ENCODE peak calls at places on chromosome 1, in nine cellular contexts. H, P, Z, Y, F, I, C, N and J are unnamed samples.

GRCh38 chr1:224579526-224579925 is 36.6 kb upstream of the CNIH3 start:
- DNase-seq in C (peak), Y (peak), I (no peak), P (no peak), H (peak), Z (no peak), F (no peak), N (no peak), J (no peak)

GRCh38 chr1:230289350-230289644 is 136.8 kb downstream of the PGBD5 start:
- DNase-seq in C (no peak), F (no peak), N (no peak), Y (no peak), P (no peak), Z (no peak), H (no peak), I (no peak), J (no peak)

GRCh38 chr1:23090056-23090455 is 70.8 kb downstream of the KDM1A start:
- DNase-seq in H (no peak), C (no peak), I (no peak), N (no peak), Y (no peak), Z (no peak), F (no peak), P (no peak), J (no peak)

GRCh38 chr1:164240081-164240480 is 318.9 kb upstream of the PBX1 start:
- DNase-seq in P (no peak), C (no peak), H (no peak), F (no peak), I (no peak), N (peak), Z (no peak), Y (peak), J (peak)

GRCh38 chr1:33459766-33460543 is 12.5 kb upstream of the ZSCAN20 start:
- DNase-seq in H (no peak), Z (no peak), N (peak), F (no peak), Y (peak), C (no peak), I (no peak), P (no peak), J (no peak)

GRCh38 chr1:1892079-1892762 is 1.3 kb upstream of the GNB1 start:
- DNase-seq in Y (no peak), P (no peak), I (no peak), N (no peak), H (no peak), Z (no peak), C (no peak), F (no peak), J (no peak)

GRCh38 chr1:58966103-58966916 is 182.5 kb upstream of the JUN start:
- DNase-seq in I (no peak), P (no peak), H (no peak), Z (no peak), C (no peak), N (no peak), Y (no peak), F (no peak), J (no peak)

GRCh38 chr1:14689996-14690614 is 91.6 kb downstream of the KAZN start:
- DNase-seq in P (no peak), H (no peak), F (no peak), C (no peak), N (no peak), Y (peak), Z (no peak), I (no peak), J (no peak)

GRCh38 chr1:232963366-232963765 is 13.0 kb downstream of the NTPCR start:
- DNase-seq in N (peak), P (no peak), C (no peak), Z (no peak), I (no peak), H (no peak), F (no peak), Y (peak), J (no peak)

GRCh38 chr1:22428672-22429071 is 23.0 kb upstream of the ZBTB40 start:
- DNase-seq in Z (no peak), C (no peak), F (no peak), Y (peak), I (peak), N (peak), H (peak), P (no peak), J (no peak)

GRCh38 chr1:16967095-16967567 is 13.3 kb downstream of the MFAP2 start:
- DNase-seq in Y (peak), N (peak), C (no peak), I (no peak), P (no peak), F (no peak), Z (no peak), H (no peak), J (no peak)